ENCODE peak calls at places on chromosomes 16 and 17, in six cellular contexts. C is activated B cell treated with CpG ODN at 0.5 μM for 24 hours, A is stomach, F is AG09319, R is psoas muscle, I is MM.1S. K is an unnamed sample.

GRCh38 chr16:70735141-70735979 is 49.5 kb upstream of the MTSS2 start:
- DNase-seq in C (no peak), A (no peak), I (no peak), R (peak; percentile 71), F (peak; percentile 75), K (no peak)

GRCh38 chr17:43341705-43342600 is 56.8 kb upstream of the ARL4D start:
- DNase-seq in I (no peak), R (no peak), A (no peak), C (no peak), F (no peak), K (no peak)

GRCh38 chr17:75260679-75261335 is 599 bp downstream of the GGA3 start:
- DNase-seq in I (no peak), R (no peak), C (no peak), F (no peak), A (no peak), K (no peak)

GRCh38 chr17:50181155-50181554 is 15.3 kb downstream of the SGCA start:
- DNase-seq in A (no peak), I (no peak), F (no peak), C (no peak), R (peak; percentile 13), K (no peak)

GRCh38 chr16:46857261-46857962 is 26.4 kb upstream of the C16orf87 start:
- DNase-seq in I (peak; percentile 12), R (no peak), F (no peak), C (no peak), A (no peak), K (no peak)

GRCh38 chr16:81497690-81498089 is 53.1 kb downstream of the CMIP start:
- DNase-seq in I (no peak), R (peak; percentile 17), F (no peak), C (no peak), A (no peak), K (no peak)

GRCh38 chr17:31580331-31581021 is 189.0 kb downstream of the RAB11FIP4 start:
- DNase-seq in A (peak; percentile 44), R (peak; percentile 60), I (no peak), C (no peak), F (no peak), K (no peak)

GRCh38 chr17:5191541-5192417 is at the start of gene ZNF594:
- DNase-seq in R (peak; percentile 98), F (peak; percentile 90), A (peak; percentile 97), I (peak; percentile 98), C (peak; percentile 96), K (peak; percentile 97)

GRCh38 chr17:5024604-5025003 is 10.6 kb downstream of the SLC52A1 start:
- DNase-seq in R (no peak), A (no peak), C (no peak), I (no peak), F (no peak), K (no peak)

GRCh38 chr17:82120148-82120547 is 22.1 kb upstream of the FASN start:
- DNase-seq in I (no peak), F (no peak), R (no peak), C (no peak), A (no peak), K (no peak)

GRCh38 chr17:9023389-9024210 is 2.3 kb downstream of the NTN1 start:
- DNase-seq in I (no peak), F (no peak), R (no peak), A (no peak), C (no peak), K (no peak)

GRCh38 chr17:4648741-4649140 is 7.3 kb upstream of the ALOX15 start:
- DNase-seq in R (no peak), F (no peak), C (no peak), I (no peak), A (no peak), K (no peak)

GRCh38 chr16:81548901-81549546 is 104.4 kb downstream of the CMIP start:
- DNase-seq in F (no peak), R (no peak), A (no peak), C (no peak), I (no peak), K (no peak)

GRCh38 chr16:23949630-23950290 is 114.0 kb downstream of the PRKCB start:
- DNase-seq in I (no peak), R (peak; percentile 17), C (peak; percentile 53), F (no peak), A (peak; percentile 50), K (no peak)

GRCh38 chr17:50129303-50129945 is 536 bp downstream of the SAMD14 start:
- DNase-seq in I (no peak), C (peak; percentile 52), A (no peak), F (no peak), R (no peak), K (no peak)

GRCh38 chr17:48578616-48579560 is 738 bp upstream of the HOXB4 start:
- DNase-seq in F (no peak), A (no peak), I (no peak), C (peak; percentile 55), R (no peak), K (no peak)
- TF ChIP-seq CTCF in F (no peak), A (no peak), I (no peak), C (no peak), R (no peak), K (no peak)

GRCh38 chr17:79592198-79592597 is 18.7 kb downstream of the RBFOX3 start:
- DNase-seq in F (no peak), R (no peak), C (no peak), I (no peak), A (no peak), K (no peak)
- TF ChIP-seq CTCF in F (no peak), R (no peak), C (no peak), I (no peak), A (no peak), K (no peak)

GRCh38 chr16:52467753-52468152 is 79.2 kb downstream of the TOX3 start:
- DNase-seq in I (no peak), A (no peak), C (no peak), R (no peak), F (no peak), K (no peak)
- TF ChIP-seq CTCF in I (no peak), A (no peak), C (no peak), R (no peak), F (no peak), K (no peak)

GRCh38 chr17:916315-916714 is 63.3 kb downstream of the NXN start:
- DNase-seq in F (no peak), C (no peak), I (no peak), A (no peak), R (no peak), K (no peak)
- TF ChIP-seq CTCF in F (peak; percentile 12), C (no peak), I (no peak), A (no peak), R (no peak), K (peak; percentile 64)

GRCh38 chr17:15262291-15263205 is 2.6 kb downstream of the PMP22 start:
- DNase-seq in C (no peak), F (peak; percentile 83), A (peak; percentile 63), R (peak; percentile 92), I (no peak), K (no peak)

GRCh38 chr17:15261063-15261817 is 3.9 kb downstream of the PMP22 start:
- DNase-seq in I (no peak), F (no peak), C (no peak), A (peak; percentile 36), R (peak; percentile 54), K (peak; percentile 78)

GRCh38 chr17:15261818-15262290 is 3.3 kb downstream of the PMP22 start:
- DNase-seq in R (no peak), I (no peak), C (no peak), F (no peak), A (no peak), K (no peak)

GRCh38 chr17:15258113-15258512 is 7.0 kb downstream of the PMP22 start:
- DNase-seq in A (no peak), R (no peak), I (no peak), C (no peak), F (no peak), K (no peak)

GRCh38 chr17:15260376-15261062 is 4.6 kb downstream of the PMP22 start:
- DNase-seq in C (peak; percentile 33), R (peak; percentile 92), F (peak; percentile 75), A (peak; percentile 84), I (no peak), K (peak; percentile 91)
- TF ChIP-seq CTCF in C (no peak), R (peak; percentile 92), F (peak; percentile 41), A (peak; percentile 64), I (no peak), K (peak; percentile 94)

GRCh38 chr16:87844374-87844733 is 25.0 kb downstream of the SLC7A5 start:
- DNase-seq in I (no peak), C (no peak), R (no peak), A (no peak), F (no peak), K (no peak)
- TF ChIP-seq CTCF in I (no peak), C (no peak), R (peak; percentile 9), A (no peak), F (no peak), K (peak; percentile 38)

GRCh38 chr17:11997147-11997971 is at the start of gene ZNF18:
- DNase-seq in F (peak; percentile 82), C (peak; percentile 97), A (peak; percentile 98), R (peak; percentile 98), I (peak; percentile 97), K (peak; percentile 98)

GRCh38 chr17:11999715-12000114 is 2.4 kb upstream of the ZNF18 start:
- DNase-seq in A (no peak), F (no peak), C (no peak), R (no peak), I (no peak), K (no peak)

GRCh38 chr17:11991461-11991860 is 5.8 kb downstream of the ZNF18 start:
- DNase-seq in C (no peak), R (no peak), I (no peak), A (no peak), F (no peak), K (no peak)

GRCh38 chr17:11997972-11998233 is 628 bp upstream of the ZNF18 start:
- DNase-seq in A (no peak), C (no peak), I (no peak), F (no peak), R (no peak), K (no peak)

GRCh38 chr17:11996722-11997146 is 541 bp downstream of the ZNF18 start:
- DNase-seq in A (peak; percentile 44), F (no peak), I (peak; percentile 76), R (no peak), C (no peak), K (no peak)
- TF ChIP-seq CTCF in A (no peak), F (no peak), I (no peak), R (peak; percentile 8), C (no peak), K (peak; percentile 62)

GRCh38 chr17:73952498-73953205 is 250.8 kb upstream of the RPL38 start:
- DNase-seq in R (no peak), F (no peak), I (no peak), C (peak; percentile 22), A (peak; percentile 36), K (peak; percentile 79)

GRCh38 chr17:73949903-73950302 is 253.6 kb upstream of the RPL38 start:
- DNase-seq in R (no peak), C (no peak), A (no peak), I (no peak), F (no peak), K (no peak)

GRCh38 chr17:73952136-73952497 is 251.4 kb upstream of the RPL38 start:
- DNase-seq in I (no peak), A (no peak), R (no peak), F (no peak), C (no peak), K (no peak)

GRCh38 chr17:73953206-73954033 is 250.1 kb upstream of the RPL38 start:
- DNase-seq in C (no peak), R (no peak), A (no peak), F (no peak), I (no peak), K (no peak)

GRCh38 chr17:73950515-73950914 is 253.0 kb upstream of the RPL38 start:
- DNase-seq in I (no peak), F (no peak), A (peak; percentile 21), C (no peak), R (no peak), K (no peak)
- TF ChIP-seq CTCF in I (no peak), F (no peak), A (no peak), C (no peak), R (no peak), K (peak; percentile 35)

K was measured in type B pancreatic cell.